ENCODE peak calls at places on chromosomes 2 and 18, in ten cellular contexts. C is tibial nerve, H is A549, O is stomach, M is K562, Y is GM12878, W is sigmoid colon, I is transverse colon, P is SK-N-SH, S is H1. A is an unnamed sample.
A peak's percentile ranks its signal among the peaks of the same experiment; 100 is the strongest.

GRCh38 chr18:42053188-42053781 is 98.3 kb downstream of the PIK3C3 start:
- DNase-seq in C (no peak), H (peak; percentile 33), O (peak; percentile 38), M (peak; percentile 20), Y (peak; percentile 4), W (no peak), I (peak; percentile 35), P (peak; percentile 36), S (peak; percentile 58), A (no peak)

GRCh38 chr18:37649930-37650329 is 84.3 kb upstream of the CELF4 start:
- DNase-seq in C (no peak), H (no peak), O (no peak), M (no peak), Y (no peak), W (no peak), I (no peak), P (no peak), S (no peak), A (no peak)

GRCh38 chr18:79680100-79680879 is 687 bp downstream of the CTDP1 start:
- DNase-seq in C (no peak), H (peak; percentile 16), O (peak; percentile 39), M (peak; percentile 51), Y (no peak), W (no peak), I (peak; percentile 61), P (peak; percentile 68), S (peak; percentile 55), A (no peak)

GRCh38 chr2:158004131-158004530 is 97.5 kb upstream of the UPP2 start:
- DNase-seq in C (no peak), H (no peak), O (no peak), M (no peak), Y (no peak), W (no peak), I (no peak), P (no peak), S (no peak), A (no peak)

GRCh38 chr2:162241571-162241970 is 1.7 kb downstream of the FAP start:
- DNase-seq in C (no peak), H (no peak), O (no peak), M (no peak), Y (no peak), W (no peak), I (no peak), P (no peak), S (no peak), A (no peak)

GRCh38 chr2:74552914-74553811 is 579 bp downstream of the LOXL3 start:
- DNase-seq in C (no peak), H (no peak), O (no peak), M (no peak), Y (no peak), W (peak; percentile 75), I (no peak), P (peak; percentile 76), S (peak; percentile 78), A (no peak)

GRCh38 chr2:97360202-97360601 is 229.5 kb downstream of the ANKRD36B start:
- DNase-seq in C (no peak), H (no peak), O (no peak), M (no peak), Y (no peak), W (no peak), I (no peak), P (no peak), S (peak; percentile 45), A (no peak)

GRCh38 chr2:231671617-231672350 is 36.5 kb upstream of the PTMA start:
- DNase-seq in C (no peak), H (no peak), O (peak; percentile 67), M (no peak), Y (peak; percentile 76), W (no peak), I (peak; percentile 81), P (no peak), S (no peak), A (no peak)

DNA sequence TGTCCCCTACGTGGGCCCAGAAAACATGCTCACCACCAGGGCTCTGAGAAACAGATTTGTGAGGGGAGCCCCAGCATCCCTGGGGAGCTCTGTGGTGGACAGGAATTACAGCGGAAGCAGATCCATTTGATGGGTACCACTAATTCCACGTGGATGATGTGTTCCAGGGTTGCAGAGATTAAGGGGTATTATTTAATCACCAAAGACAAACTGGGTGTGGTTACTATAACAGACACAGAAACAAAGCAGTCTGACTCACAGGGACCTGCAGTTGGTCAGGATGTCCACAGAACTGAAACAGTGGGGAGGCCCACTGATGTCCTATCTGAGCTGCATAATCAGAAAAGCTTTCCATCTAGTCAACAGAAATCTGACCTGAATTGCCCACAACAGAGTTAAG is 65.8 kb downstream of the PSMG2 start:
- DNase-seq in C (no peak), H (no peak), O (no peak), M (no peak), Y (no peak), W (no peak), I (no peak), P (no peak), S (no peak), A (no peak)
- TF ChIP-seq EP300 in C (no peak), H (no peak), O (no peak), M (no peak), Y (no peak), W (no peak), I (no peak), P (no peak), S (no peak), A (no peak)

GRCh38 chr2:68992933-68993332 is 18.5 kb downstream of the GKN1 start:
- DNase-seq in C (no peak), H (no peak), O (no peak), M (no peak), Y (no peak), W (no peak), I (no peak), P (no peak), S (no peak), A (no peak)
- TF ChIP-seq EP300 in C (no peak), H (no peak), O (no peak), M (no peak), Y (no peak), W (no peak), I (no peak), P (no peak), S (no peak), A (no peak)

DNA sequence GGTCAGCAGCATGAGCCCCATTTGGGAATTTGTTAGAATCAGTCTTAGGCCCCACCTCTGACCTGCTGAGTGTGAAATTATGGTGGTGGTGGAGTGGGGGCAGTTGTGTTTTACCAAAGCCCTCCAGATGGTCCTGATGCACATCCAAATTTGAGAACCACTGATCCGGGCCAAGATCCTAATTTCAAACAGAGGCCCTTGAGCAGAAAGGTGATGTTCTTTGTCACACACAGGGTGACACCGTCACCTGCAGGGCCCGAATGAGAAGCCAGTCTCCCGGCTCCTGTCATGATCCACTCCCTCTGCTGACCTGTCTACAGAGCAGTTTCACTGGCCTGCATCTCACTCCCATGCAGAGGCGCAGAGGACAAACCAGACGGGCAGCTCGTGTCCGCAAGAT is 129.9 kb downstream of the TRIM43 start:
- DNase-seq in C (no peak), H (no peak), O (no peak), M (no peak), Y (no peak), W (no peak), I (no peak), P (no peak), S (no peak), A (no peak)
- TF ChIP-seq EP300 in C (no peak), H (no peak), O (no peak), M (no peak), Y (no peak), W (no peak), I (no peak), P (no peak), S (no peak), A (no peak)

GRCh38 chr2:7773974-7774365 is 856.8 kb downstream of the RNF144A start:
- DNase-seq in C (no peak), H (no peak), O (no peak), M (no peak), Y (no peak), W (no peak), I (no peak), P (no peak), S (no peak), A (no peak)

GRCh38 chr2:7774481-7774880 is 857.3 kb downstream of the RNF144A start:
- DNase-seq in C (no peak), H (no peak), O (no peak), M (no peak), Y (no peak), W (no peak), I (no peak), P (no peak), S (no peak), A (no peak)

GRCh38 chr2:7780345-7780744 is 863.1 kb downstream of the RNF144A start:
- DNase-seq in C (no peak), H (no peak), O (no peak), M (no peak), Y (no peak), W (no peak), I (no peak), P (no peak), S (no peak), A (no peak)

GRCh38 chr2:7773362-7773973 is 856.3 kb downstream of the RNF144A start:
- DNase-seq in C (no peak), H (no peak), O (no peak), M (no peak), Y (peak; percentile 91), W (no peak), I (no peak), P (no peak), S (no peak), A (no peak)

DNA sequence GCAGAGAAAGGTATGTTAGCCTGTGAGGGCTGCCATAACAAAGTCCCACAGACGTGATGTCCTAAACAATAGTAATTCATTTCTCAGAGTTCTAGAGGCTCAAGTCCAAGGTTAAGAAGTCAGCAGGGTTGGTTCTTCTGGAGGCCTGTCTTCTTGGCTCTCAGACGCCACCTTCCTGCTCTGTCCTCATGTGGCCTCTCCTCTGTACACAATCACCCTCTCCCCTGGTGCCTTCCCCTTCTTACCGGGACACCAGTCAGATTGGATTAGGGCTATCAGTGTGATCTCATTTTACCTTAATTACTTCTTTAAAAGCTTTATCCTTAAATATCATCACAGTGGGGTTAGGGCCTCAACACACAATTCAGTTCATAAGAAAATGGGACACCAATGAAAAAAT is 860.5 kb downstream of the RNF144A start:
- DNase-seq in C (no peak), H (no peak), O (no peak), M (no peak), Y (no peak), W (no peak), I (no peak), P (no peak), S (no peak), A (no peak)
- TF ChIP-seq EP300 in C (no peak), H (no peak), O (no peak), M (no peak), Y (no peak), W (no peak), I (no peak), P (no peak), S (no peak), A (no peak)